ENCODE peak calls at places on chromosomes 4 and X, in eight cellular contexts. One of them, this sample, is unnamed.

GRCh38 chr4:53014368-53014767 is 152.3 kb downstream of the RASL11B start:
- DNase-seq in heart left ventricle: no peak
- DNase-seq in activated B cell treated with CpG ODN at 0.5 μM for 24 hours: no peak
- DNase-seq in tibial artery: no peak
- DNase-seq in CD4-positive, alpha-beta T cell: no peak
- DNase-seq in fibroblast of the aortic adventitia: no peak
- DNase-seq in astrocyte of the spinal cord: no peak
- DNase-seq in dorsolateral prefrontal cortex: no peak
- DNase-seq in this sample: no peak

GRCh38 chrX:66017659-66018170 is 22.2 kb downstream of the VSIG4 start:
- DNase-seq in heart left ventricle: no peak
- DNase-seq in activated B cell treated with CpG ODN at 0.5 μM for 24 hours: no peak
- DNase-seq in tibial artery: no peak
- DNase-seq in CD4-positive, alpha-beta T cell: no peak
- DNase-seq in fibroblast of the aortic adventitia: no peak
- DNase-seq in astrocyte of the spinal cord: no peak
- DNase-seq in dorsolateral prefrontal cortex: no peak
- DNase-seq in this sample: no peak

GRCh38 chr4:54556081-54556480 is 101.7 kb upstream of the KIT start:
- DNase-seq in heart left ventricle: no peak
- DNase-seq in activated B cell treated with CpG ODN at 0.5 μM for 24 hours: no peak
- DNase-seq in tibial artery: no peak
- DNase-seq in CD4-positive, alpha-beta T cell: no peak
- DNase-seq in fibroblast of the aortic adventitia: no peak
- DNase-seq in astrocyte of the spinal cord: no peak
- DNase-seq in dorsolateral prefrontal cortex: no peak
- DNase-seq in this sample: no peak

GRCh38 chr4:56641494-56642051 is 39.5 kb downstream of the HOPX start:
- DNase-seq in heart left ventricle: no peak
- DNase-seq in activated B cell treated with CpG ODN at 0.5 μM for 24 hours: no peak
- DNase-seq in tibial artery: no peak
- DNase-seq in CD4-positive, alpha-beta T cell: no peak
- DNase-seq in fibroblast of the aortic adventitia: peak
- DNase-seq in astrocyte of the spinal cord: peak
- DNase-seq in dorsolateral prefrontal cortex: no peak
- DNase-seq in this sample: no peak

GRCh38 chr4:76341063-76341462 is 34.5 kb downstream of the STBD1 start:
- DNase-seq in heart left ventricle: no peak
- DNase-seq in activated B cell treated with CpG ODN at 0.5 μM for 24 hours: no peak
- DNase-seq in tibial artery: no peak
- DNase-seq in CD4-positive, alpha-beta T cell: no peak
- DNase-seq in fibroblast of the aortic adventitia: peak
- DNase-seq in astrocyte of the spinal cord: peak
- DNase-seq in dorsolateral prefrontal cortex: no peak
- DNase-seq in this sample: no peak

GRCh38 chr4:108311313-108311712 is 142.6 kb upstream of the LEF1 start:
- DNase-seq in heart left ventricle: no peak
- DNase-seq in activated B cell treated with CpG ODN at 0.5 μM for 24 hours: no peak
- DNase-seq in tibial artery: no peak
- DNase-seq in CD4-positive, alpha-beta T cell: no peak
- DNase-seq in fibroblast of the aortic adventitia: no peak
- DNase-seq in astrocyte of the spinal cord: no peak
- DNase-seq in dorsolateral prefrontal cortex: no peak
- DNase-seq in this sample: no peak

GRCh38 chrX:17494231-17494630 is 119.2 kb downstream of the NHS start:
- DNase-seq in heart left ventricle: no peak
- DNase-seq in activated B cell treated with CpG ODN at 0.5 μM for 24 hours: no peak
- DNase-seq in tibial artery: no peak
- DNase-seq in CD4-positive, alpha-beta T cell: no peak
- DNase-seq in fibroblast of the aortic adventitia: no peak
- DNase-seq in astrocyte of the spinal cord: no peak
- DNase-seq in dorsolateral prefrontal cortex: no peak
- DNase-seq in this sample: no peak

GRCh38 chrX:150475466-150475865 is 93.0 kb upstream of the MTM1 start:
- DNase-seq in heart left ventricle: no peak
- DNase-seq in activated B cell treated with CpG ODN at 0.5 μM for 24 hours: no peak
- DNase-seq in tibial artery: peak
- DNase-seq in CD4-positive, alpha-beta T cell: no peak
- DNase-seq in fibroblast of the aortic adventitia: peak
- DNase-seq in astrocyte of the spinal cord: no peak
- DNase-seq in dorsolateral prefrontal cortex: no peak
- DNase-seq in this sample: no peak

GRCh38 chr4:184274288-184274951 is 56.7 kb upstream of the ENPP6 start:
- DNase-seq in heart left ventricle: no peak
- DNase-seq in activated B cell treated with CpG ODN at 0.5 μM for 24 hours: no peak
- DNase-seq in tibial artery: no peak
- DNase-seq in CD4-positive, alpha-beta T cell: no peak
- DNase-seq in fibroblast of the aortic adventitia: no peak
- DNase-seq in astrocyte of the spinal cord: no peak
- DNase-seq in dorsolateral prefrontal cortex: no peak
- DNase-seq in this sample: no peak

GRCh38 chr4:186167605-186168004 is 23.8 kb upstream of the CYP4V2 start:
- DNase-seq in heart left ventricle: no peak
- DNase-seq in activated B cell treated with CpG ODN at 0.5 μM for 24 hours: no peak
- DNase-seq in tibial artery: no peak
- DNase-seq in CD4-positive, alpha-beta T cell: no peak
- DNase-seq in fibroblast of the aortic adventitia: no peak
- DNase-seq in astrocyte of the spinal cord: no peak
- DNase-seq in dorsolateral prefrontal cortex: no peak
- DNase-seq in this sample: no peak

GRCh38 chr4:9608300-9608699 is 164.1 kb downstream of the DEFB131A start:
- DNase-seq in heart left ventricle: no peak
- DNase-seq in activated B cell treated with CpG ODN at 0.5 μM for 24 hours: no peak
- DNase-seq in tibial artery: no peak
- DNase-seq in CD4-positive, alpha-beta T cell: no peak
- DNase-seq in fibroblast of the aortic adventitia: no peak
- DNase-seq in astrocyte of the spinal cord: no peak
- DNase-seq in dorsolateral prefrontal cortex: no peak
- DNase-seq in this sample: no peak

GRCh38 chr4:173424899-173425805 is 26.2 kb upstream of the SCRG1 start:
- DNase-seq in heart left ventricle: no peak
- DNase-seq in activated B cell treated with CpG ODN at 0.5 μM for 24 hours: no peak
- DNase-seq in tibial artery: no peak
- DNase-seq in CD4-positive, alpha-beta T cell: no peak
- DNase-seq in fibroblast of the aortic adventitia: peak
- DNase-seq in astrocyte of the spinal cord: peak
- DNase-seq in dorsolateral prefrontal cortex: no peak
- DNase-seq in this sample: no peak

GRCh38 chrX:56728752-56729151 is 291 bp upstream of the NBDY start:
- DNase-seq in heart left ventricle: no peak
- DNase-seq in activated B cell treated with CpG ODN at 0.5 μM for 24 hours: no peak
- DNase-seq in tibial artery: no peak
- DNase-seq in CD4-positive, alpha-beta T cell: no peak
- DNase-seq in fibroblast of the aortic adventitia: peak
- DNase-seq in astrocyte of the spinal cord: peak
- DNase-seq in dorsolateral prefrontal cortex: no peak
- DNase-seq in this sample: no peak

GRCh38 chr4:109803924-109804571 is 2.2 kb upstream of the CFI start:
- DNase-seq in heart left ventricle: no peak
- DNase-seq in activated B cell treated with CpG ODN at 0.5 μM for 24 hours: no peak
- DNase-seq in tibial artery: no peak
- DNase-seq in CD4-positive, alpha-beta T cell: no peak
- DNase-seq in fibroblast of the aortic adventitia: peak
- DNase-seq in astrocyte of the spinal cord: peak
- DNase-seq in dorsolateral prefrontal cortex: no peak
- DNase-seq in this sample: peak

GRCh38 chr4:166293551-166293950 is 420.5 kb downstream of the TLL1 start:
- DNase-seq in heart left ventricle: no peak
- DNase-seq in activated B cell treated with CpG ODN at 0.5 μM for 24 hours: no peak
- DNase-seq in tibial artery: no peak
- DNase-seq in CD4-positive, alpha-beta T cell: no peak
- DNase-seq in fibroblast of the aortic adventitia: peak
- DNase-seq in astrocyte of the spinal cord: no peak
- DNase-seq in dorsolateral prefrontal cortex: no peak
- DNase-seq in this sample: no peak

GRCh38 chr4:125735107-125735506 is 420.4 kb downstream of the FAT4 start:
- DNase-seq in heart left ventricle: no peak
- DNase-seq in activated B cell treated with CpG ODN at 0.5 μM for 24 hours: no peak
- DNase-seq in tibial artery: no peak
- DNase-seq in CD4-positive, alpha-beta T cell: no peak
- DNase-seq in fibroblast of the aortic adventitia: peak
- DNase-seq in astrocyte of the spinal cord: peak
- DNase-seq in dorsolateral prefrontal cortex: no peak
- DNase-seq in this sample: no peak

GRCh38 chr4:173609158-173609557 is 79.1 kb upstream of the HAND2 start:
- DNase-seq in heart left ventricle: no peak
- DNase-seq in activated B cell treated with CpG ODN at 0.5 μM for 24 hours: no peak
- DNase-seq in tibial artery: no peak
- DNase-seq in CD4-positive, alpha-beta T cell: no peak
- DNase-seq in fibroblast of the aortic adventitia: no peak
- DNase-seq in astrocyte of the spinal cord: no peak
- DNase-seq in dorsolateral prefrontal cortex: no peak
- DNase-seq in this sample: no peak

GRCh38 chr4:66629927-66630326 is 915.4 kb downstream of the CENPC start:
- DNase-seq in heart left ventricle: no peak
- DNase-seq in activated B cell treated with CpG ODN at 0.5 μM for 24 hours: no peak
- DNase-seq in tibial artery: no peak
- DNase-seq in CD4-positive, alpha-beta T cell: no peak
- DNase-seq in fibroblast of the aortic adventitia: no peak
- DNase-seq in astrocyte of the spinal cord: no peak
- DNase-seq in dorsolateral prefrontal cortex: no peak
- DNase-seq in this sample: no peak

GRCh38 chrX:24301806-24302205 is 12.1 kb downstream of the SUPT20HL2 start:
- DNase-seq in heart left ventricle: no peak
- DNase-seq in activated B cell treated with CpG ODN at 0.5 μM for 24 hours: no peak
- DNase-seq in tibial artery: no peak
- DNase-seq in CD4-positive, alpha-beta T cell: no peak
- DNase-seq in fibroblast of the aortic adventitia: no peak
- DNase-seq in astrocyte of the spinal cord: no peak
- DNase-seq in dorsolateral prefrontal cortex: no peak
- DNase-seq in this sample: no peak

GRCh38 chr4:151248519-151248918 is 28.4 kb upstream of the PRSS48 start:
- DNase-seq in heart left ventricle: no peak
- DNase-seq in activated B cell treated with CpG ODN at 0.5 μM for 24 hours: no peak
- DNase-seq in tibial artery: no peak
- DNase-seq in CD4-positive, alpha-beta T cell: no peak
- DNase-seq in fibroblast of the aortic adventitia: no peak
- DNase-seq in astrocyte of the spinal cord: no peak
- DNase-seq in dorsolateral prefrontal cortex: no peak
- DNase-seq in this sample: no peak

GRCh38 chr4:39521253-39521908 is 5.9 kb downstream of the UGDH start:
- DNase-seq in heart left ventricle: no peak
- DNase-seq in activated B cell treated with CpG ODN at 0.5 μM for 24 hours: no peak
- DNase-seq in tibial artery: no peak
- DNase-seq in CD4-positive, alpha-beta T cell: no peak
- DNase-seq in fibroblast of the aortic adventitia: peak
- DNase-seq in astrocyte of the spinal cord: peak
- DNase-seq in dorsolateral prefrontal cortex: no peak
- DNase-seq in this sample: no peak

GRCh38 chrX:3950373-3950772 is 236.9 kb upstream of the PRKX start:
- DNase-seq in heart left ventricle: no peak
- DNase-seq in activated B cell treated with CpG ODN at 0.5 μM for 24 hours: no peak
- DNase-seq in tibial artery: no peak
- DNase-seq in CD4-positive, alpha-beta T cell: no peak
- DNase-seq in fibroblast of the aortic adventitia: peak
- DNase-seq in astrocyte of the spinal cord: no peak
- DNase-seq in dorsolateral prefrontal cortex: no peak
- DNase-seq in this sample: no peak

GRCh38 chr4:25787891-25788331 is 74.9 kb downstream of the SEL1L3 start:
- DNase-seq in heart left ventricle: no peak
- DNase-seq in activated B cell treated with CpG ODN at 0.5 μM for 24 hours: no peak
- DNase-seq in tibial artery: no peak
- DNase-seq in CD4-positive, alpha-beta T cell: no peak
- DNase-seq in fibroblast of the aortic adventitia: peak
- DNase-seq in astrocyte of the spinal cord: no peak
- DNase-seq in dorsolateral prefrontal cortex: no peak
- DNase-seq in this sample: no peak
- TF ChIP-seq CTCF in heart left ventricle: no peak
- TF ChIP-seq CTCF in activated B cell treated with CpG ODN at 0.5 μM for 24 hours: no peak
- TF ChIP-seq CTCF in tibial artery: no peak
- TF ChIP-seq CTCF in CD4-positive, alpha-beta T cell: no peak
- TF ChIP-seq CTCF in fibroblast of the aortic adventitia: no peak
- TF ChIP-seq CTCF in astrocyte of the spinal cord: no peak
- TF ChIP-seq CTCF in dorsolateral prefrontal cortex: no peak
- TF ChIP-seq CTCF in this sample: no peak

DNA sequence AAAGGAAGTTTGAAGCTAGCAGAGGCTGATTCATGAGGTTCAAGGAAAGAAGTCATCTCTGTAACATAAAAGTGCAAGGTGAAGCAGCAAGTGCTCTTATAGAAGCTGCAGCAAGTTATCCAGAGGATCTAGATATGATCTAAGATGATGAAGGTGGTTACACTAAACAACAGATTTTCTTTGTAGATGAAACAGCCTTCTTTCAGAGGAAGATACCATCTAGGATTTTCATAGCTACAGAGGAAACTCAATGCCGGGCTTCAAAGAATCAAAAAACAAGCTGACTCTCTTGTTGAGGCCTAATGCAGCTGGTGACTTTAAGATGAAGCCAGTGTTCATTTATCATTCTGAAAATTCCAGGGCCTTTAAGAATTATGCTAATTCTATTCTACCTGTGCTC is 28.8 kb downstream of the NR0B1 start:
- DNase-seq in heart left ventricle: no peak
- DNase-seq in activated B cell treated with CpG ODN at 0.5 μM for 24 hours: no peak
- DNase-seq in tibial artery: no peak
- DNase-seq in CD4-positive, alpha-beta T cell: no peak
- DNase-seq in fibroblast of the aortic adventitia: no peak
- DNase-seq in astrocyte of the spinal cord: no peak
- DNase-seq in dorsolateral prefrontal cortex: no peak
- DNase-seq in this sample: no peak
- TF ChIP-seq CTCF in heart left ventricle: no peak
- TF ChIP-seq CTCF in activated B cell treated with CpG ODN at 0.5 μM for 24 hours: no peak
- TF ChIP-seq CTCF in tibial artery: no peak
- TF ChIP-seq CTCF in CD4-positive, alpha-beta T cell: no peak
- TF ChIP-seq CTCF in fibroblast of the aortic adventitia: no peak
- TF ChIP-seq CTCF in astrocyte of the spinal cord: no peak
- TF ChIP-seq CTCF in dorsolateral prefrontal cortex: no peak
- TF ChIP-seq CTCF in this sample: no peak

GRCh38 chr4:99334880-99335279 is 13.7 kb upstream of the ADH1B start:
- DNase-seq in heart left ventricle: no peak
- DNase-seq in activated B cell treated with CpG ODN at 0.5 μM for 24 hours: no peak
- DNase-seq in tibial artery: no peak
- DNase-seq in CD4-positive, alpha-beta T cell: no peak
- DNase-seq in fibroblast of the aortic adventitia: no peak
- DNase-seq in astrocyte of the spinal cord: no peak
- DNase-seq in dorsolateral prefrontal cortex: no peak
- DNase-seq in this sample: no peak

GRCh38 chr4:99330648-99331047 is 9.4 kb upstream of the ADH1B start:
- DNase-seq in heart left ventricle: no peak
- DNase-seq in activated B cell treated with CpG ODN at 0.5 μM for 24 hours: no peak
- DNase-seq in tibial artery: no peak
- DNase-seq in CD4-positive, alpha-beta T cell: no peak
- DNase-seq in fibroblast of the aortic adventitia: no peak
- DNase-seq in astrocyte of the spinal cord: no peak
- DNase-seq in dorsolateral prefrontal cortex: no peak
- DNase-seq in this sample: no peak

GRCh38 chr4:99341426-99341825 is 11.1 kb downstream of the ADH1C start:
- DNase-seq in heart left ventricle: no peak
- DNase-seq in activated B cell treated with CpG ODN at 0.5 μM for 24 hours: no peak
- DNase-seq in tibial artery: no peak
- DNase-seq in CD4-positive, alpha-beta T cell: no peak
- DNase-seq in fibroblast of the aortic adventitia: no peak
- DNase-seq in astrocyte of the spinal cord: no peak
- DNase-seq in dorsolateral prefrontal cortex: no peak
- DNase-seq in this sample: no peak

GRCh38 chr4:99336553-99336952 is 15.4 kb upstream of the ADH1B start:
- DNase-seq in heart left ventricle: no peak
- DNase-seq in activated B cell treated with CpG ODN at 0.5 μM for 24 hours: no peak
- DNase-seq in tibial artery: no peak
- DNase-seq in CD4-positive, alpha-beta T cell: no peak
- DNase-seq in fibroblast of the aortic adventitia: no peak
- DNase-seq in astrocyte of the spinal cord: no peak
- DNase-seq in dorsolateral prefrontal cortex: no peak
- DNase-seq in this sample: no peak
- TF ChIP-seq CTCF in heart left ventricle: no peak
- TF ChIP-seq CTCF in activated B cell treated with CpG ODN at 0.5 μM for 24 hours: no peak
- TF ChIP-seq CTCF in tibial artery: no peak
- TF ChIP-seq CTCF in CD4-positive, alpha-beta T cell: no peak
- TF ChIP-seq CTCF in fibroblast of the aortic adventitia: no peak
- TF ChIP-seq CTCF in astrocyte of the spinal cord: no peak
- TF ChIP-seq CTCF in dorsolateral prefrontal cortex: no peak
- TF ChIP-seq CTCF in this sample: no peak

GRCh38 chrX:136336623-136337022 is 35.9 kb downstream of the ADGRG4 start:
- DNase-seq in heart left ventricle: no peak
- DNase-seq in activated B cell treated with CpG ODN at 0.5 μM for 24 hours: no peak
- DNase-seq in tibial artery: no peak
- DNase-seq in CD4-positive, alpha-beta T cell: no peak
- DNase-seq in fibroblast of the aortic adventitia: peak
- DNase-seq in astrocyte of the spinal cord: no peak
- DNase-seq in dorsolateral prefrontal cortex: no peak
- DNase-seq in this sample: no peak
- TF ChIP-seq CTCF in heart left ventricle: peak
- TF ChIP-seq CTCF in activated B cell treated with CpG ODN at 0.5 μM for 24 hours: no peak
- TF ChIP-seq CTCF in tibial artery: no peak
- TF ChIP-seq CTCF in CD4-positive, alpha-beta T cell: no peak
- TF ChIP-seq CTCF in fibroblast of the aortic adventitia: peak
- TF ChIP-seq CTCF in astrocyte of the spinal cord: peak
- TF ChIP-seq CTCF in dorsolateral prefrontal cortex: no peak
- TF ChIP-seq CTCF in this sample: no peak

This sample was measured in D721Med.